ENCODE peak calls at places on chromosomes 5 and 9, in ten cellular contexts. E is HS-5, C is fibroblast of pulmonary artery, K is GM23338, X is AG08395, Q is astrocyte of the spinal cord, P is WERI-Rb-1, R is RPMI7951, L is right atrium auricular region, N is DMS153. A is an unnamed sample.

GRCh38 chr9:137679249-137679648 is 60.4 kb downstream of the EHMT1 start:
- DNase-seq in K (peak), R (no peak), Q (no peak), X (no peak), C (no peak), P (no peak), L (no peak), E (no peak), N (no peak), A (no peak)

GRCh38 chr9:99823392-99824377 is 2.0 kb downstream of the NR4A3 start:
- DNase-seq in N (no peak), R (peak), L (no peak), K (peak), C (peak), Q (peak), X (peak), P (peak), E (peak), A (no peak)

GRCh38 chr9:83060557-83060956 is 2.4 kb downstream of the RASEF start:
- DNase-seq in C (no peak), Q (no peak), R (no peak), P (no peak), K (no peak), N (peak), E (no peak), X (no peak), L (no peak), A (no peak)

GRCh38 chr5:77993799-77994318 is 217.7 kb upstream of the TBCA start:
- DNase-seq in E (no peak), P (no peak), N (peak), C (no peak), R (no peak), K (peak), X (no peak), L (no peak), Q (no peak), A (no peak)

GRCh38 chr5:154366353-154366752 is 79.4 kb upstream of the SAP30L start:
- DNase-seq in K (no peak), R (peak), L (no peak), C (peak), X (no peak), Q (peak), E (no peak), N (no peak), P (no peak), A (no peak)

GRCh38 chr5:143014017-143014651 is 244.0 kb downstream of the ARHGAP26 start:
- DNase-seq in X (no peak), C (no peak), R (no peak), N (no peak), P (peak), L (no peak), Q (no peak), E (no peak), K (peak), A (peak)

GRCh38 chr9:124030969-124031451 is 19.4 kb downstream of the LHX2 start:
- DNase-seq in E (no peak), K (no peak), R (no peak), P (no peak), X (peak), Q (peak), N (no peak), C (peak), L (no peak), A (peak)

GRCh38 chr9:130482463-130482862 is 37.7 kb downstream of the ASS1 start:
- DNase-seq in E (no peak), R (no peak), X (no peak), P (no peak), N (no peak), Q (no peak), C (no peak), K (no peak), L (no peak), A (no peak)

GRCh38 chr9:33233659-33234335 is 6.2 kb upstream of the SPINK4 start:
- DNase-seq in K (no peak), L (no peak), C (peak), N (peak), Q (peak), E (peak), R (peak), P (no peak), X (peak), A (peak)